ENCODE peak calls at places on chromosomes 4 and X, in four cellular contexts. K is cardiac muscle cell, O is GM12864, C is DND-41. L is an unnamed sample.

GRCh38 chr4:85555210-85555609 is 80.3 kb downstream of the ARHGAP24 start:
- DNase-seq in C (no peak), K (no peak), O (peak), L (peak)

GRCh38 chr4:137659431-137659830 is 127.1 kb upstream of the PCDH18 start:
- DNase-seq in K (no peak), O (no peak), C (no peak), L (peak)

GRCh38 chr4:141058739-141059507 is 74.3 kb downstream of the RNF150 start:
- DNase-seq in O (no peak), C (no peak), K (no peak), L (peak)

GRCh38 chr4:150746156-150746555 is 164.2 kb downstream of the MAB21L2 start:
- DNase-seq in C (no peak), O (no peak), K (no peak), L (peak)

GRCh38 chr4:75547647-75548387 is 8.0 kb upstream of the ODAPH start:
- DNase-seq in K (peak), C (no peak), O (no peak), L (peak)

GRCh38 chr4:157447195-157447594 is 226.7 kb downstream of the GRIA2 start:
- DNase-seq in O (no peak), C (no peak), K (no peak), L (no peak)

GRCh38 chr4:56674984-56675383 is 6.1 kb downstream of the HOPX start:
- DNase-seq in K (no peak), O (no peak), C (no peak), L (peak)

GRCh38 chr4:120694973-120695372 is 227.6 kb downstream of the PRDM5 start:
- DNase-seq in O (no peak), C (no peak), K (peak), L (peak)

GRCh38 chr4:54493862-54494261 is 163.9 kb upstream of the KIT start:
- DNase-seq in K (no peak), O (no peak), C (no peak), L (no peak)

GRCh38 chrX:134764202-134764785 is 106.0 kb upstream of the PLAC1 start:
- DNase-seq in K (no peak), O (peak), C (no peak), L (peak)

GRCh38 chr4:176274441-176274840 is 5.4 kb upstream of the ASB5 start:
- DNase-seq in C (no peak), O (no peak), K (no peak), L (peak)

GRCh38 chr4:176273741-176274140 is 4.7 kb upstream of the ASB5 start:
- DNase-seq in K (no peak), O (no peak), C (no peak), L (peak)

GRCh38 chr4:176276710-176277109 is 7.7 kb upstream of the ASB5 start:
- DNase-seq in K (no peak), C (no peak), O (no peak), L (no peak)

GRCh38 chr4:176272799-176273198 is 3.8 kb upstream of the ASB5 start:
- DNase-seq in K (no peak), O (no peak), C (no peak), L (no peak)

DNA sequence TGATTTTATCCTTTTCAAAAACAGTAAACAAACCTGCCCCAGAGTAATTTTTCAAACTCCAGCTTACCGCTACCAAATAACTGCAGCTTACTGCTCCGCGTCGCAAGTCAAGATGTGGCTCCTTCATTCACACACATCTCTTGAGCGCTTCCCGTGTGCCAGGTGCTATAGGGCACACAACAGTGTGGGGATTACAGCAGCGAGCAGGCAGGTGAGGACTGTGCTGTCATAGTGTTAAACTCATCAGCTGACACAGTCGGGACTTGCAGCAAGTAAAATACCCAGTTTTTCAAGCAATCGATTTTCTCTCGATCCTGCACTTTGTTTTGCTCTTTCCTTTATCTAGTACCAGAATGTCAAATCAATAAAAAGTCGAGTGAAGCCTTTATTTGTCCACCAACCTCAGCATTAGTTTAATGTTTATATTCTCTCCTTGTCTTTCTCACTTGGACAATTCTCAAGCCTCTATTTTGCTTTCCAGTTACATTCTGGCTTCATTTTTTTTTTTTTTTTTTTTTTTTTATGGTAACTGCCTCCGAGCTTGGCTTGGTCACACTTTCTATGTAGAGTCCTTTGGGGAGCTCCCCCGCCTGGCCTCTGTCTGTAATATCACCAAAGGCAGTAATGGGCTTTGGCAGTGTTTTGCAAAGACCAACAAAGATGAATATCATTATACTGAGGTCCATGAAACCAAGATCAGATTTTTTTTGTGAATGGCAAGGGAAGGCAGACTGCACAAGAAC is 8.3 kb upstream of the ASB5 start:
- DNase-seq in O (no peak), C (peak), K (peak), L (peak)
- H3K4me3 ChIP-seq in O (no peak), C (no peak), K (no peak), L (no peak)

GRCh38 chr4:105527081-105527480 is 25.3 kb upstream of the ARHGEF38 start:
- DNase-seq in O (no peak), K (no peak), C (no peak), L (no peak)
- TF ChIP-seq CTCF in O (no peak), K (no peak), C (no peak), L (no peak)

DNA sequence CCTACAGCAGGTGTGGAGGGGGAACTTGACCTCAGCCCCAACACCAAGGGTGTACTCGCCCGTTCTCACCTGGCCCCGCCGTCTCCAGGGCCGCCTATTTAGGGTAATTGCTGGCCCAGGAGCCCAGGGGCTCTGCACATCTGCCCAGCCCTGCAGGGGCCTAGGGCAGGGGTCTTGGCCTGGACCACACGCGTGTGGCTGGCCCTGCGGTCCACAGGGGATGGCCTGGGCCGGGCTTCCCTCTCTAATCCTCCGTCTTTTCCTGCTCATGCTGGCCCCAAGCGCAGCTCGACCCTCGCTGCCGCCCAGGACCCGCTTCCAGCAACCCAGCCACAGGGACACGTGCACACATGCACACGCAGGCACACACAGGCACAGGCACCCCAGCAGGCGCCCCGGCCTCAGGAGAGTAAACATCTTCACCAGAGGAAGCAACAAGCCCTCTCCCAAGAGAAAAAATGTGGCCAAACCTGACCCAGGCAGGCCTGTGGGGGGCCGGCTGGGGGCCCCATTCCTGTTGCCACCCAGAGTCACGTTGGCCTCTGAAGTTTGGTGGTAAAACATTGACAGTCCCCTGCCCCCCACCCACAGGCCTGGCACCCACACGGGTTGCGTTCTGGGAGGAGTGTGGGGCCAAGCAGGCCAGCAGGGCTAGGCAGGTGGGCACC is 24.6 kb upstream of the FGFR3 start:
- DNase-seq in O (no peak), C (no peak), K (no peak), L (no peak)
- H3K4me3 ChIP-seq in O (no peak), C (no peak), K (no peak), L (no peak)

GRCh38 chr4:48271626-48272025 is 2.0 kb upstream of the TEC start:
- DNase-seq in K (no peak), C (no peak), O (no peak), L (no peak)

GRCh38 chr4:48275694-48276093 is 6.1 kb upstream of the TEC start:
- DNase-seq in C (no peak), O (no peak), K (no peak), L (no peak)

GRCh38 chr4:48270516-48270897 is 869 bp upstream of the TEC start:
- DNase-seq in K (no peak), C (no peak), O (no peak), L (no peak)

GRCh38 chr4:48271048-48271452 is 1.4 kb upstream of the TEC start:
- DNase-seq in K (no peak), O (no peak), C (peak), L (no peak)

GRCh38 chr4:48275247-48275646 is 5.6 kb upstream of the TEC start:
- DNase-seq in O (peak), C (no peak), K (peak), L (peak)
- TF ChIP-seq CTCF in O (peak), C (peak), K (peak), L (peak)

DNA sequence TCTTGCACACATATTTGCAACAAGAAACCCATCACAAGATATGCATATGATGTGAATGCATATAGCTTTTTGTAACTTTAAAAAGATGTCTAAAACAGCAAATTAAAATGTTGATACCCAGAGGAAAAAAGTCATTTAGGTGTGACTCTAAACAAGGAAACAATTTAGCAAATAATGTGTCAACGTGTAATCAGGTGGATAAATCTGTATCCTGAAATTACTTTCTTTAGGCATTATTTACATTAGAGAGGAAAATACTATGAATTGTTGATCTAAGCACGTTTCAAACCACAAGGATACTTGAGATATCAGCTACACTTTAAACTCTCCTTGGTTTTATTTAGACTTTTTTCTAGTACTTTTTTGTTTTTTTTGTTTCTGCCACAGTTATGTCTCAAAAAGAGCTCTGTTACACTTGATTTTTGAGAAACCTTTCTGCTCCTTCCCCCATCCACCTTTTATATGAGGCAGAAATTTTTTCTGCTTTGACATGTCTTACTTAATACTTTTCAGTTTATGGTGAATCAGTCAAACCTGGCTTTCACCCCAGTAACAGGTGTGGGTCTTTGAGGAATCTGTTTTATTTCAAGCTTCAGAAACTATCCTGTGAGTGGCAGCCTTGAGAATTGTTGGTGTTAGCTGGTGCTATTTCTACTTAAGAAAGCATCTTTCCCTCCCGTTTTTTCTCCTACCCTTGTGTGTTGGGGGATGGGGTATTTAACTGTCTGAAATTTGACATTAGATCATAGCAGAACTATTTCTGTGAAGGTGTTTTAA is 1.9 kb downstream of the NPNT start:
- DNase-seq in O (no peak), K (no peak), C (no peak), L (no peak)
- H3K4me3 ChIP-seq in O (peak), K (peak), C (no peak), L (no peak)

GRCh38 chrX:2500091-2500680 is 590 bp downstream of the DHRSX start:
- DNase-seq in K (peak), C (no peak), O (no peak), L (peak)
- TF ChIP-seq CTCF in K (peak), C (no peak), O (peak), L (no peak)

GRCh38 chrX:22135171-22135711 is 103.1 kb downstream of the PHEX start:
- DNase-seq in K (peak), O (no peak), C (no peak), L (peak)
- H3K4me3 ChIP-seq in K (no peak), O (no peak), C (no peak), L (no peak)

L was measured in fibroblast of the aortic adventitia.